ENCODE peak calls at places on chromosomes 1 and 21, in eight cellular contexts. M is vagina, C is fibroblast of the aortic adventitia, X is BJ, E is colonic mucosa, L is cardiac muscle cell, R is pancreas, G is heart right ventricle. S is an unnamed sample.

GRCh38 chr1:150127464-150127863 is 22.3 kb upstream of the PLEKHO1 start:
- DNase-seq in X (no peak), C (no peak), L (no peak), R (no peak), M (no peak), G (no peak), E (no peak), S (no peak)

GRCh38 chr21:17196619-17197018 is 316.2 kb upstream of the CXADR start:
- DNase-seq in C (no peak), M (no peak), G (no peak), X (no peak), L (no peak), R (no peak), E (no peak), S (no peak)

GRCh38 chr1:190168893-190169292 is 308.8 kb downstream of the BRINP3 start:
- DNase-seq in X (no peak), R (no peak), C (no peak), G (no peak), E (no peak), L (no peak), M (no peak), S (no peak)

GRCh38 chr1:242523968-242524570 is 428 bp downstream of the PLD5 start:
- DNase-seq in X (no peak), M (no peak), E (no peak), G (no peak), R (peak; percentile 72), C (no peak), L (peak; percentile 19), S (no peak)

GRCh38 chr1:83499998-83500397 is 498.9 kb downstream of the TTLL7 start:
- DNase-seq in C (no peak), X (no peak), L (no peak), R (no peak), E (no peak), G (no peak), M (no peak), S (no peak)

GRCh38 chr1:158898722-158899121 is 32.6 kb upstream of the PYHIN1 start:
- DNase-seq in G (no peak), M (no peak), E (no peak), R (no peak), X (no peak), C (no peak), L (no peak), S (no peak)

GRCh38 chr1:117143856-117144255 is 22.3 kb upstream of the TRIM45 start:
- DNase-seq in R (no peak), L (no peak), M (no peak), X (no peak), E (no peak), G (no peak), C (peak; percentile 82), S (no peak)

GRCh38 chr1:11184973-11185372 is 4.2 kb upstream of the ANGPTL7 start:
- DNase-seq in M (no peak), E (no peak), G (no peak), C (no peak), R (no peak), X (no peak), L (no peak), S (no peak)

GRCh38 chr1:54887665-54888071 is 673 bp upstream of the DHCR24 start:
- DNase-seq in L (peak; percentile 49), E (peak; percentile 44), X (no peak), M (no peak), G (no peak), C (peak; percentile 34), R (no peak), S (no peak)

GRCh38 chr1:92872719-92873118 is 40.9 kb downstream of the RPL5 start:
- DNase-seq in E (no peak), G (no peak), M (no peak), L (peak; percentile 62), C (peak; percentile 35), X (no peak), R (no peak), S (no peak)

DNA sequence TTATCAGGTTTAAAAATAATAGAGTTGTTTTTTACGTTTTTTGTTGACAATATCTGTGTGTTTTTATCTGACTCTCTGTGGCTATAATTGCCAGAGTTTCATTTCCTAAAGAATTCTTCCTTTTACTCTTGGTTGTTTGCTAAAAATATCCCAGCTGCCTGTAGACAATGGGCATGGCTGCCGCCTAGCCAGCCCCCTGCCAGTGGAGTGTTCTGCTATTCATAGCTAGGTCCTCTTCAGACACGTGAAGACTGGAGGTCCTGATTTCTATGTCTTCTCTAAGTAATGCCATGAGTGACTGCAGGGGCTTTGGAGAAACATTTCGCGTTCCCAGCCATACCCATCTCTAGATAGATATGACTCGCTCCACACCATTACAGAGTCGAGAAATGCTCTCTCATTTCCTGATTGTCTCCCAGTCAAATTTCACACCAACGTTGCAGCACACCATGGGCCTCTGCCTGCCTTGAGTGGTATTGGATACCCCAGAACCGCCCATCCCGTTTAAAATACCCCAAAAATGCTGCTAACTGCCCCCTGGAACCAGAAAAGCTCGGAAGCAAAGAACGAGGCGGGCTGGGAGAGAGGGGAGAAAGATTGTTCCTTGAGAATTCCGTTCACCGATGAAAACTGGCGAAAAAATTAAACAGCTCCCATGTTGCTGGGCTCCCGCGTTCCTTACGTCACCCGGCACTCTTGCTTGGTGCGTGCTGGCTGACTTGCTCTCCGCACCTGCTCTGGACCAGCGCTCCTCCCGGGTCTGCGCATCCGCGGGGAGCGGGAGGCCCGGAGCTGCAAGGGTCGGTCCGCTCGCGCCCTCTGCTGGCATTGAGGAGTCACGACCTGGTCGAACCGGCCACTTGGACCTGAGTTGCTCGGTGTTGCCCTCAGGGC is 99.3 kb upstream of the BACE2 start:
- DNase-seq in R (peak; percentile 95), G (peak; percentile 80), E (peak; percentile 72), C (peak; percentile 17), L (peak; percentile 71), M (peak; percentile 81), X (no peak), S (peak; percentile 2)
- TF ChIP-seq CTCF in R (peak; percentile 76), G (peak; percentile 89), E (peak; percentile 81), C (peak; percentile 63), L (peak; percentile 83), M (no peak), X (peak; percentile 86), S (peak; percentile 74)

GRCh38 chr1:240492832-240493440 is 119.0 kb downstream of the GREM2 start:
- DNase-seq in X (no peak), C (no peak), G (no peak), L (peak; percentile 57), M (no peak), E (peak; percentile 38), R (no peak), S (no peak)
- TF ChIP-seq CTCF in X (peak; percentile 26), C (peak; percentile 39), G (no peak), L (peak; percentile 31), M (no peak), E (no peak), R (no peak), S (peak; percentile 14)

DNA sequence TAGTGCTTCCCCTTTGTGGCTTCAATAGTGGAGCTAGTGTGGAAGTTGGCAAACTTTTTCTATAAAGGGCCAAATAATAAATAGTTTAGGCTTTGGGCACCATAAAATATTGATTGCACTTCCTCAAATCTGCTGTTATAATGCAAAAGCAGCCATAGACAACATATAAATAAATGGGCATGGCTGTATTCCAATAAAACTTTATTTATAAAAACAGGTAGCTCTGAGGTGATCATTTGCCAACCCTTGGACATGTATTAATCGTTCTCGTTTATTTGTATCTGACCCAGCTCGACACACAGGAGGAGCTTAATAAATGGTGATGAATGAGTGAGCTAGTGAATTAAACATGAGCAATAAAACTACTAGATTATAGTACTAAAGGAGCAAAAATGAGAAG is 13.3 kb downstream of the KAZN start:
- DNase-seq in L (no peak), M (no peak), G (no peak), C (no peak), R (no peak), X (no peak), E (no peak), S (no peak)
- TF ChIP-seq CTCF in L (no peak), M (no peak), G (no peak), C (no peak), R (no peak), X (no peak), E (no peak), S (no peak)

GRCh38 chr21:27646691-27647090 is 679.8 kb upstream of the ADAMTS5 start:
- DNase-seq in X (no peak), R (no peak), E (no peak), G (no peak), M (no peak), L (no peak), C (no peak), S (no peak)
- TF ChIP-seq CTCF in X (no peak), R (no peak), E (no peak), G (no peak), M (no peak), L (no peak), C (no peak), S (no peak)

S was measured in AG09319.